ENCODE peak calls at places on chromosomes 1 and 21, in seven cellular contexts. P, F, G, B, T, X and I are unnamed samples. For H3K4me1, the result is how much of the 10 kb centered on the place peaks cover.

GRCh38 chr1:56019922-56020321 is 559.4 kb downstream of the PLPP3 start:
- DNase-seq in P (no peak), F (no peak), G (peak), B (no peak), T (no peak), X (no peak), I (no peak)

GRCh38 chr1:212595229-212595628 is 13.3 kb upstream of the ATF3 start:
- DNase-seq in P (no peak), F (no peak), G (peak), B (peak), T (no peak), X (peak), I (no peak)

GRCh38 chr1:213388199-213388598 is 337.2 kb downstream of the RPS6KC1 start:
- DNase-seq in P (no peak), F (no peak), G (no peak), B (no peak), T (no peak), X (no peak), I (no peak)

GRCh38 chr1:52706941-52707926 is 9.1 kb upstream of the COA7 start:
- DNase-seq in P (no peak), F (no peak), G (peak), B (no peak), T (no peak), X (no peak), I (no peak)

GRCh38 chr1:44733365-44733764 is 2.4 kb upstream of the RNU5D-1 start:
- DNase-seq in P (no peak), F (no peak), G (no peak), B (no peak), T (peak), X (no peak), I (peak)

GRCh38 chr1:84379128-84379527 is 19.2 kb upstream of the DNASE2B start:
- DNase-seq in P (no peak), F (no peak), G (no peak), B (no peak), T (peak), X (no peak), I (peak)

GRCh38 chr1:227315500-227316346 is 2.6 kb downstream of the CDC42BPA start:
- DNase-seq in P (no peak), F (no peak), G (peak), B (peak), T (peak), X (no peak), I (peak)

GRCh38 chr21:43880111-43880985 is 15.3 kb downstream of the AGPAT3 start:
- DNase-seq in P (no peak), F (no peak), G (no peak), B (no peak), T (peak), X (no peak), I (peak)

GRCh38 chr1:14372526-14372925 is 226.0 kb upstream of the KAZN start:
- DNase-seq in P (no peak), F (no peak), G (no peak), B (no peak), T (no peak), X (no peak), I (no peak)

GRCh38 chr1:20093303-20093702 is 23.3 kb downstream of the PLA2G5 start:
- DNase-seq in P (no peak), F (no peak), G (no peak), B (no peak), T (no peak), X (no peak), I (no peak)

GRCh38 chr1:21935393-21935804 is 1.7 kb downstream of the HSPG2 start:
- DNase-seq in P (no peak), F (no peak), G (no peak), B (no peak), T (peak), X (no peak), I (peak)

GRCh38 chr1:21937034-21937371 is at the start of gene HSPG2:
- DNase-seq in P (no peak), F (no peak), G (no peak), B (no peak), T (no peak), X (no peak), I (no peak)

GRCh38 chr1:21937372-21938121 is 437 bp upstream of the HSPG2 start:
- DNase-seq in P (no peak), F (peak), G (peak), B (peak), T (peak), X (peak), I (peak)

GRCh38 chr1:21935891-21936365 is 1.2 kb downstream of the HSPG2 start:
- DNase-seq in P (no peak), F (no peak), G (no peak), B (peak), T (no peak), X (no peak), I (peak)

DNA sequence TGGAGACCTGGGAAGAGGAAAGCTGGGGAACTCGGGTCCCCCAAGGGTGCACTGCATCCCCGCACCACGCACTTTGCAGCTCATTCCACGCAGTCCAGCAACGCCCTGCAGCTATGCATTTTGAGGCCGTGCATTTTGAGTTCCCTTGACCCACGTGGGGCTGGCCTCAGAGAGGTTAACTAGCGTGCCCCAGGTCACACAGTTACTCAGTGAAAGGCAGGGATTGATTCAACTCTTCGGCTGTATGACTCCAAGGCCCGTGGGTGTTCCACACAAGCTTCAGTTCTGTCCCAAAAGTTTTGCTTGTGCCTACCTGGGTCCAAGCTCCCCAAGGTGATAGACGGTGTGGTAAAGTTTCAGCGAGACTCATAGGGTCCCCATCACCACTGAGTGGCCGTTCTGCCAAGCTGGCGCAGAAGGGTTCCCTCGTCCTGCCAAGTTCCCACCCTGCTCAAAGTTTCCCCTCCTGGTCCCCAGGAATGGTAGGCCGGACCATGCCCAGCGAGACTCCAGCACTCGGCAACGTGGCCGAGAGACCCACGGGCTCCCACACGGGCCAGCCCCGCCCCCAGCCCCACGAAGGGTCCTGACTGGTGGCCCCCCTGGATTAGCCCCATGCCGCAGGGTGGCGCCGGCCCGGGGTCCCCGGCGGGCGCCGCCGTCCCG is 611 bp downstream of the HSPG2 start:
- DNase-seq in P (no peak), F (no peak), G (no peak), B (no peak), T (no peak), X (no peak), I (peak)
- H3K4me1 ChIP-seq in P (under half), F (under half), G (under half), B (under half), T (under half), X (under half), I (half or more)

GRCh38 chr1:238104752-238105151 is 214.0 kb upstream of the ZP4 start:
- DNase-seq in P (no peak), F (no peak), G (no peak), B (no peak), T (no peak), X (no peak), I (no peak)

GRCh38 chr1:238107322-238107721 is 216.6 kb upstream of the ZP4 start:
- DNase-seq in P (no peak), F (no peak), G (no peak), B (no peak), T (peak), X (no peak), I (no peak)

GRCh38 chr1:238111081-238111480 is 220.4 kb upstream of the ZP4 start:
- DNase-seq in P (no peak), F (no peak), G (no peak), B (no peak), T (no peak), X (no peak), I (no peak)

GRCh38 chr1:238111521-238111920 is 220.8 kb upstream of the ZP4 start:
- DNase-seq in P (no peak), F (no peak), G (no peak), B (no peak), T (no peak), X (no peak), I (no peak)

DNA sequence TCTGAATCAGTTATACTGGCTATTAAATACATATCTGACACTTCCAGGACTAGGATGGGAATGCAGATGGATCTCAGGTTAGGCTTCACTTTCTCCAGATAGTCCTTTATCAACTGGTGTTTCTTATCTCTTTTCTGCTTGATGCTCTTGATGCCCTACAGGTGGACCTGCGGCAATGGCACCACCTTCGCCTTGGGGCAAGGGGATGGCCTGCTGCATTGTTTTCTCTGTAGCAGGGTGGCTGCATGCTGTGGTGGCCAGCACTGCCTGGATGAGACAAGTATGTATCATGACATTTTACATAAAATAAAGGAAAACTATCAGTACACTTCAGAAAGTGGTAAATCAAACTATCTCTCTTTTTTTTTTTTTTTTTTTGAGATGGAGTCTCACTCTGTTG is 217.7 kb upstream of the ZP4 start:
- DNase-seq in P (no peak), F (no peak), G (peak), B (peak), T (no peak), X (no peak), I (no peak)
- H2BK120ac ChIP-seq in P (no peak), F (no peak), G (no peak), B (no peak), T (no peak), X (no peak), I (no peak)

DNA sequence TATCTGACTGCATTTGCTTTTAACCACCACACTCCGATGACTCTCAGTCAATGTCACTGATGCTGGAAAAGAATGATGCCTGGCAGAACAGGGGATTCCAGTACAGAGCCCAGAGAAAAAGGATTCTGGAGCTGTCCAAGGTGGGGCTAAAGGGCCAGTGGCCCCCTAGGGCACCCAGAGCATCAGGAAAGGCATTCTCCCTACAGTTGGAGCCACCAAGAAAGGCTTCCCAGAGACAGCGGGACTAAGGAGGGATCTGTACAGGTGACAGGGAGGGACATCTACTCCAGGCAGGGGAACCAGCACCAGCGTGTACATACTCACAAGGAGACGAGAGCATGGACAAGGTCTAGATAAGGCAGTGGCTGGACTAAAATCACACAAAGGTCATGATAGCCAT is 111.8 kb upstream of the ZC3H12A start:
- DNase-seq in P (no peak), F (no peak), G (no peak), B (peak), T (no peak), X (peak), I (no peak)
- H3K4me1 ChIP-seq in P (under half), F (under half), G (under half), B (under half), T (under half), X (under half), I (under half)

GRCh38 chr21:31609081-31609480 is 50.4 kb upstream of the SOD1 start:
- DNase-seq in P (peak), F (no peak), G (no peak), B (peak), T (no peak), X (no peak), I (no peak)

GRCh38 chr21:31611445-31611844 is 48.0 kb upstream of the SOD1 start:
- DNase-seq in P (no peak), F (no peak), G (no peak), B (no peak), T (no peak), X (no peak), I (no peak)

GRCh38 chr21:31606081-31606874 is 53.2 kb upstream of the SOD1 start:
- DNase-seq in P (no peak), F (no peak), G (no peak), B (no peak), T (no peak), X (no peak), I (no peak)

GRCh38 chr21:31604591-31605190 is 54.8 kb upstream of the SOD1 start:
- DNase-seq in P (peak), F (peak), G (peak), B (peak), T (peak), X (peak), I (peak)

DNA sequence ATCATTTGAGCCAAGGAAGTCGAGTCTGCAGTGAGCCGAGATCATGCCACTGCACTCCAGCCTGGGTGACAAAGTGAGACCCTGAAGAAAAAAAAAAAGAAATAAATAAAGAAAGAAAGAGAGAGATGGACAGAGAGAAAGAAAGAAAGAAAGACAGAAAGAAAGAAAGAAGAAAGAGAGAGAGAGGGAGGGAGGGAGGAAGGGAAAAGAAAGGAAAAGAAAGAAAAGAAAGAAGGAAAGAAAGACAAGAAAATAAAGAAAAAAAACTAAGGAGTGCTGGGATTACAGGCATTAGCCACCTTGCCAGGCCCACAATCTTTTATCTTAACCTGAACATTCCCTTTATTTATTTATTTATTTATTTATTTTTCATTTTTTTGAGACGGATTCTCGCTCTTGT is 51.7 kb upstream of the SOD1 start:
- DNase-seq in P (no peak), F (no peak), G (no peak), B (no peak), T (no peak), X (no peak), I (no peak)
- H2BK120ac ChIP-seq in P (no peak), F (no peak), G (no peak), B (no peak), T (no peak), X (no peak), I (no peak)

DNA sequence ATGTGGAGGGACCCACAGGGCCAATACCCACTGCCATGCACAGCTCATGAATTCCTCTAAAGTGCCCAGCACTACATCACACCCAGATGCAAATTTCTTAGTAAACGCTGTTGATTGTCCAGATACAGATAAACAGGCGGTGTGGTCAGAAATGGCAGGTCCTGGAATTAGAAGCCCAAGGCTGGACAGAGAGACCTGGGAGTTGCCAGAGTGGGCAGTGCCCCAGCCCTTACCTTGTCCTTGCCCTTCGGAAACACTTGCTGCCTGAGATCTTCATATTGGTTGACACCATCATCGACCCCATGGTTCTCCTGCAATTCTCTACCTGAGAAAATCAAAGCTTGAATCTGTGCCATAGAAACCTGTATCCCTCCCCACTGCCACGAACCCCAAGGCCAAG is 149.3 kb upstream of the ETV3 start:
- DNase-seq in P (no peak), F (no peak), G (no peak), B (no peak), T (no peak), X (peak), I (no peak)
- H3K4me1 ChIP-seq in P (under half), F (under half), G (under half), B (under half), T (under half), X (under half), I (under half)